ENCODE peak calls at places on chromosomes 1 and 21, in six cellular contexts. H, Q, D, M, B and J are unnamed samples.

GRCh38 chr1:47791879-47792608 is 205.1 kb downstream of the TRABD2B start:
- DNase-seq in D (no peak), Q (no peak), B (no peak), M (no peak), H (no peak), J (no peak)

GRCh38 chr1:109258481-109259466 is 9.4 kb downstream of the CELSR2 start:
- DNase-seq in M (no peak), Q (no peak), B (no peak), D (no peak), H (no peak), J (no peak)

GRCh38 chr1:110123224-110123623 is 11.0 kb downstream of the UBL4B start:
- DNase-seq in H (peak; percentile 30), Q (no peak), D (no peak), M (no peak), B (no peak), J (no peak)

GRCh38 chr1:62230724-62231123 is 36.1 kb downstream of the L1TD1 start:
- DNase-seq in Q (no peak), M (peak; percentile 82), D (peak; percentile 66), B (no peak), H (peak; percentile 20), J (no peak)

GRCh38 chr21:42818328-42818749 is 61.0 kb downstream of the WDR4 start:
- DNase-seq in H (peak; percentile 33), D (peak; percentile 56), B (peak; percentile 46), M (peak; percentile 41), Q (peak; percentile 45), J (peak; percentile 57)

GRCh38 chr1:182137546-182137945 is 76.0 kb upstream of the ZNF648 start:
- DNase-seq in M (no peak), H (no peak), B (no peak), Q (no peak), D (no peak), J (no peak)

GRCh38 chr1:6860401-6860800 is 75.1 kb downstream of the CAMTA1 start:
- DNase-seq in D (no peak), B (no peak), Q (no peak), M (peak; percentile 82), H (peak; percentile 37), J (no peak)

GRCh38 chr1:185541861-185542260 is 192.3 kb upstream of the HMCN1 start:
- DNase-seq in B (no peak), D (peak; percentile 39), M (no peak), H (no peak), Q (no peak), J (no peak)

GRCh38 chr1:92713939-92714338 is 71.0 kb downstream of the EVI5 start:
- DNase-seq in B (no peak), M (no peak), H (no peak), Q (no peak), D (no peak), J (no peak)

GRCh38 chr1:202958544-202959275 is 598 bp upstream of the ADIPOR1 start:
- DNase-seq in M (no peak), H (no peak), D (no peak), Q (no peak), B (no peak), J (no peak)

GRCh38 chr1:213268221-213268620 is 217.2 kb downstream of the RPS6KC1 start:
- DNase-seq in B (no peak), Q (no peak), D (no peak), H (no peak), M (no peak), J (no peak)

GRCh38 chr1:41493117-41493536 is 8.6 kb upstream of the EDN2 start:
- DNase-seq in M (peak; percentile 91), D (no peak), B (no peak), Q (no peak), H (peak; percentile 87), J (no peak)

GRCh38 chr1:246564839-246565750 is 966 bp downstream of the TFB2M start:
- DNase-seq in H (no peak), M (no peak), B (no peak), D (no peak), Q (no peak), J (no peak)

GRCh38 chr1:223029985-223030769 is 112.9 kb downstream of the TLR5 start:
- DNase-seq in D (peak; percentile 99), B (no peak), H (no peak), Q (no peak), M (no peak), J (peak; percentile 93)